ENCODE peak calls at places on chromosomes 11 and 22, in six cellular contexts. C, O, Q, Z, S and A are unnamed samples.

GRCh38 chr22:32831571-32831970 is 30.1 kb downstream of the TIMP3 start:
- DNase-seq in S (no peak), O (no peak), Z (no peak), C (no peak), Q (no peak), A (no peak)

GRCh38 chr22:20499769-20500168 is 4.2 kb upstream of the KLHL22 start:
- DNase-seq in S (no peak), O (no peak), Q (no peak), Z (no peak), C (no peak), A (no peak)

GRCh38 chr11:1053121-1053901 is 16.8 kb upstream of the MUC6 start:
- DNase-seq in Z (peak), Q (no peak), S (no peak), O (no peak), C (peak), A (no peak)

GRCh38 chr11:93846411-93846810 is 4.0 kb downstream of the VSTM5 start:
- DNase-seq in C (no peak), O (no peak), S (no peak), Q (no peak), Z (no peak), A (no peak)

GRCh38 chr22:46390652-46391301 is 55.3 kb downstream of the TRMU start:
- DNase-seq in Q (no peak), Z (peak), S (peak), C (peak), O (no peak), A (no peak)

GRCh38 chr11:36352919-36353318 is 56.8 kb downstream of the PRR5L start:
- DNase-seq in Q (no peak), S (no peak), Z (no peak), O (no peak), C (no peak), A (no peak)

GRCh38 chr22:42473484-42474193 is 41.4 kb upstream of the NFAM1 start:
- DNase-seq in O (peak), Z (peak), Q (no peak), S (peak), C (peak), A (no peak)

GRCh38 chr11:75403983-75404658 is 4.8 kb downstream of the RPS3 start:
- DNase-seq in S (no peak), O (no peak), C (no peak), Z (no peak), Q (no peak), A (no peak)

GRCh38 chr11:128341280-128341679 is 246.1 kb downstream of the ETS1 start:
- DNase-seq in O (no peak), Z (no peak), Q (no peak), S (no peak), C (no peak), A (no peak)

GRCh38 chr11:65380460-65381126 is 1.9 kb downstream of the SLC25A45 start:
- DNase-seq in C (no peak), O (no peak), Q (no peak), S (no peak), Z (no peak), A (no peak)

GRCh38 chr22:42807185-42807584 is 49.9 kb downstream of the ARFGAP3 start:
- DNase-seq in O (no peak), S (no peak), C (no peak), Q (no peak), Z (no peak), A (no peak)

GRCh38 chr11:19421134-19421533 is 180.4 kb upstream of the E2F8 start:
- DNase-seq in S (no peak), Q (no peak), C (no peak), Z (no peak), O (no peak), A (no peak)

GRCh38 chr11:47243454-47243853 is 5.2 kb downstream of the ACP2 start:
- DNase-seq in Z (no peak), O (no peak), Q (no peak), C (peak), S (peak), A (no peak)

GRCh38 chr22:20013382-20013871 is 3.2 kb downstream of the ARVCF start:
- DNase-seq in S (peak), Q (no peak), C (peak), O (no peak), Z (peak), A (peak)

GRCh38 chr11:59207988-59208432 is 4.7 kb downstream of the MPEG1 start:
- DNase-seq in Z (peak), C (peak), Q (peak), O (peak), S (peak), A (no peak)

GRCh38 chr11:44765026-44765595 is 38.3 kb downstream of the TSPAN18 start:
- DNase-seq in Z (no peak), O (no peak), C (no peak), S (no peak), Q (no peak), A (no peak)

GRCh38 chr11:44767421-44767820 is 40.7 kb downstream of the TSPAN18 start:
- DNase-seq in C (no peak), O (no peak), S (no peak), Z (no peak), Q (no peak), A (no peak)

GRCh38 chr11:44765676-44766075 is 38.9 kb downstream of the TSPAN18 start:
- DNase-seq in O (no peak), Z (no peak), Q (no peak), C (no peak), S (no peak), A (no peak)

GRCh38 chr11:44766972-44767278 is 40.2 kb downstream of the TSPAN18 start:
- DNase-seq in S (no peak), Q (no peak), Z (no peak), C (no peak), O (no peak), A (peak)

DNA sequence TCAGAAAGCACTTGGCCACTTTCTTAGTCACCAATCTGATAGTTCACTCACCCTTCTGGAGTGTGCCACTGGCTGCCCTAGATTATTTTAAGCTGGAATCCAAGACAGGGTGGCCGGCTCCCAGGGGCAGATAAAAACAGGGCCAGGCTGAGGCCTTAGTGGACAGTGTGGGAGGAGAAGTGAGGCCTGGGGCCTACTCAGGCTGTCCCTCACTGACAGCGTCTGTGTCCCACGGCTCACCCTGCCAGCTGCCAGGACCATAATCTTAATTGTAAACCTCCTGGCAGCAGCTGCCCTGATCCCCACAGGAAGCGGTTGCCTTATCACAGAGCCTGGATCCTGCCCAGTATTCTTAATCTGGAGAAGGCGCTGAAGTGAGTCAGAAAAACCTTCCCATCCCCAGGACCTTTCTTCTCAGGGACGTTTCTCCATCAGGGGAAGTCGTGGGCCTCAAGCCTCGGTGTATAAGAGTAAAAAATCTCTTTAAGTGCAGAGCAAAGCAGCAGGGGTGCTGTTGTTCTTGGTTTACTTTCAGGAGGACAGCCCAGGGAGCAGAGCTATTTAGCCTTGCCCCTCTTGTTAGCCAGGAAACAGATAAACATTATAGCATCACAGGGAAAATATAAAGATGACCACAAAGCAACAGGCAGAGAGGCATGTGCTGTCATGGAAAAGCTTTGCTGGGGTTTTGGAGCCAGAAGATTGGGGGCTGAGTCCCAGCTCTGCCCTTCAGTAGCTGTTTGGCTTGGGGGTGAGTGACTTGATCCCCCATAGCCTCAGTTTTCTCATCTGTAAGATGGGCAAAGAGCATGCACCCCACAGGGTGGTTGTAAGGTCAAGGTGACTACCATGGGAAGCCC is 39.6 kb downstream of the TSPAN18 start:
- DNase-seq in O (no peak), S (no peak), Q (no peak), C (peak), Z (peak), A (peak)
- H3K27ac ChIP-seq in O (peak), S (no peak), Q (no peak), C (peak), Z (peak), A (no peak)

GRCh38 chr11:92409956-92410355 is 185.3 kb downstream of the FAT3 start:
- DNase-seq in C (no peak), Z (no peak), S (no peak), Q (no peak), O (no peak), A (no peak)
- TF ChIP-seq CHD2 in C (no peak), Z (no peak), S (no peak), Q (no peak), O (no peak), A (no peak)

DNA sequence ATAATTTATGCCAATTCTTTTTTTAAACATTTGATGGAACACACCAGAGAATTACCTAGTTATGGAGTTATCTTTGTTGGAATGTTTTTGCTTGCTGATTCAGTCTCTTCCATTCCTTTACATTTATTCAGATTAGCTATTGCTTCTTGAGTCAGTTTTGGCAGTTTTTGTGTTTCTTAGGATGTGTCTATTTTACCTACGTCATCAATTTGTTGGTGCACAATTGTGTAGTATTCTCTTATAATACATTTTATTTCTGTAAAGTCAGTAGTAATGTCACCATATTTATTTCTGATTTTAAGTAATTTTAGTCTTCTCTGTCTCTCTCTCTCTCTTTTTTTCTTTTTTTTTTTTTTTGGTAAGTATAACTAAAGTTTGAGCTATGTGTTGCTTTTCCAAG is 929.5 kb upstream of the RAG2 start:
- DNase-seq in Q (no peak), S (no peak), C (no peak), O (no peak), Z (no peak), A (no peak)
- H3K27ac ChIP-seq in Q (no peak), S (no peak), C (no peak), O (no peak), Z (no peak), A (no peak)

DNA sequence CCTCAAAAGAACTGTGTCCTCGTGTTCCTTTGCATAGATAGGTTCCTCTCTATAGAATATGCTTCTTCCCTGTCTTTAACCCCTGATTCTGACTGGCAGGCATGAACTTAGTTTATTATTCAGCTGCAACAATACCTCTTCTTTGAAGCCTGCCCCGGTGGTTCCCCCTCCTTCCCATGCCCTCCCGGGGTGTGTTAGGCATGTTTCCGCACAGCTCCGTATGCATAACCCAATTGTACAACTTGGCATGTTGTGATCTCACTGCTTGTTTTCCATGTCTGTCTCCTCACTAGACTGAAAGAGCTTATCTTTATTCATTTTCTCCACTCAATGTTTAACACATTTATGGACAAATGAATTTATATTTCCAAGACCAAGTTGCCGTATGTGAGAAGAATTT is 72.6 kb downstream of the DEPDC5 start:
- DNase-seq in S (no peak), O (no peak), Z (no peak), Q (no peak), C (no peak), A (no peak)
- TF ChIP-seq CHD2 in S (no peak), O (no peak), Z (no peak), Q (no peak), C (no peak), A (no peak)

GRCh38 chr11:126284829-126285228 is 1.9 kb downstream of the TIRAP start:
- DNase-seq in S (peak), Q (peak), Z (peak), O (peak), C (no peak), A (no peak)

GRCh38 chr11:126282742-126283591 is at the start of gene TIRAP:
- DNase-seq in O (peak), Q (no peak), Z (peak), S (peak), C (peak), A (no peak)

GRCh38 chr11:126290887-126291286 is 8.0 kb downstream of the TIRAP start:
- DNase-seq in Z (no peak), C (peak), O (no peak), Q (no peak), S (no peak), A (no peak)

GRCh38 chr11:126293726-126294125 is 10.1 kb upstream of the DCPS start:
- DNase-seq in O (no peak), Z (no peak), Q (no peak), C (no peak), S (no peak), A (no peak)

DNA sequence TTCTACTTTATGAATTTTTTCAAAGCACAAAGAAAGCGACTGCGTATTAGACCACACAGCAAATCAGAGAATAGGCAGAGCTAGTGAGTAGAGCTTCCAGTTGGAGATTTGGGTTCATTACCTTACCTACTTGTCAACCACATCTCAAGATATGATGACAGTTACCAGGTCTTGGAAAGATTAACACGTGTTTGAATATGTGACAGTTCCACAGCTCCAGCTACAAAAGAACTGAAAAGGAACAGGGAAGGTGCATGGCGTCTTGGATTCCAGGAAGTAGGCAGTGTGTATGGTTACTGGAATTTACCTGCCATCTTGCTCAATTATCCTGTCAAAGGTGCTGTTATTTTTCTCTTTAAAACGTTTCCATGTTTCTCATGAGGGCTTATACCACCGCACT is 5.3 kb downstream of the TIRAP start:
- DNase-seq in Q (no peak), Z (no peak), S (no peak), C (no peak), O (no peak), A (no peak)
- H3K27ac ChIP-seq in Q (no peak), Z (no peak), S (no peak), C (no peak), O (no peak), A (no peak)

GRCh38 chr11:123581651-123582399 is 72.6 kb downstream of the SCN3B start:
- DNase-seq in S (no peak), Z (no peak), C (no peak), O (no peak), Q (no peak), A (no peak)
- TF ChIP-seq CHD2 in S (no peak), Z (no peak), C (no peak), O (no peak), Q (no peak), A (no peak)

GRCh38 chr11:67415501-67416304 is at the start of gene CARNS1:
- DNase-seq in O (no peak), C (no peak), Q (no peak), S (no peak), Z (no peak), A (no peak)
- H3K27ac ChIP-seq in O (peak), C (no peak), Q (no peak), S (no peak), Z (no peak), A (no peak)

GRCh38 chr11:124740277-124740882 is 638 bp downstream of the NRGN start:
- DNase-seq in Z (peak), Q (no peak), O (peak), C (peak), S (no peak), A (no peak)
- TF ChIP-seq CHD2 in Z (no peak), Q (no peak), O (no peak), C (no peak), S (no peak), A (no peak)

DNA sequence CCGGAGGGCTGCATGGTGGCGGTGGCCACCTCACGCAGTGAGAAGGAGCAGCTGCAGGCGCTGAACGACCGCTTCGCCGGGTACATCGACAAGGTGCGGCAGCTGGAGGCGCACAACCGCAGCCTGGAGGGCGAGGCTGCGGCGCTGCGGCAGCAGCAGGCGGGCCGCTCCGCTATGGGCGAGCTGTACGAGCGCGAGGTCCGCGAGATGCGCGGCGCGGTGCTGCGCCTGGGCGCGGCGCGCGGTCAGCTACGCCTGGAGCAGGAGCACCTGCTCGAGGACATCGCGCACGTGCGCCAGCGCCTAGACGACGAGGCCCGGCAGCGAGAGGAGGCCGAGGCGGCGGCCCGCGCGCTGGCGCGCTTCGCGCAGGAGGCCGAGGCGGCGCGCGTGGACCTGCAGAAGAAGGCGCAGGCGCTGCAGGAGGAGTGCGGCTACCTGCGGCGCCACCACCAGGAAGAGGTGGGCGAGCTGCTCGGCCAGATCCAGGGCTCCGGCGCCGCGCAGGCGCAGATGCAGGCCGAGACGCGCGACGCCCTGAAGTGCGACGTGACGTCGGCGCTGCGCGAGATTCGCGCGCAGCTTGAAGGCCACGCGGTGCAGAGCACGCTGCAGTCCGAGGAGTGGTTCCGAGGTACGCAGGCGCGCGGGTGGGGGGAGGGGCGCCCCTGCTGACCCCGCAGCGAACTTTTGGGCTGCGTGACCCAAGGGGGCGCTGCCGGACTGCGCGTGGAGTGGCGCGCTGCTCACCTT is 670 bp downstream of the NEFH start:
- DNase-seq in S (no peak), Z (peak), O (no peak), Q (peak), C (peak), A (no peak)
- H3K27ac ChIP-seq in S (no peak), Z (peak), O (no peak), Q (no peak), C (peak), A (no peak)